ENCODE peak calls at places on chromosomes 2 and 18, in four cellular contexts. C, X, K and U are unnamed samples. For H3K4me1, the result is how much of the 10 kb centered on the place peaks cover.

GRCh38 chr2:70181363-70181956 is 9.4 kb downstream of the C2orf42 start:
- DNase-seq in C (no peak), X (no peak), K (no peak), U (no peak)

GRCh38 chr18:755506-755905 is 43.1 kb upstream of the ENOSF1 start:
- DNase-seq in C (no peak), X (no peak), K (no peak), U (no peak)

GRCh38 chr2:200399046-200399445 is 92.6 kb downstream of the SPATS2L start:
- DNase-seq in C (no peak), X (no peak), K (no peak), U (no peak)

GRCh38 chr2:68693947-68694346 is 40.7 kb upstream of the ARHGAP25 start:
- DNase-seq in C (no peak), X (no peak), K (no peak), U (no peak)

GRCh38 chr2:88216641-88217040 is 46.5 kb downstream of the THNSL2 start:
- DNase-seq in C (no peak), X (no peak), K (no peak), U (no peak)

GRCh38 chr2:240648650-240649275 is 23.5 kb downstream of the GPR35 start:
- DNase-seq in C (peak), X (peak), K (no peak), U (no peak)

GRCh38 chr2:232871835-232872736 is 2.0 kb downstream of the SNORC start:
- DNase-seq in C (peak), X (no peak), K (no peak), U (no peak)

GRCh38 chr2:3105814-3106569 is 271.6 kb downstream of the EIPR1 start:
- DNase-seq in C (no peak), X (peak), K (no peak), U (no peak)

GRCh38 chr2:118198268-118198667 is 110.0 kb downstream of the INSIG2 start:
- DNase-seq in C (no peak), X (no peak), K (no peak), U (no peak)

GRCh38 chr2:223619486-223620129 is 17.4 kb upstream of the SCG2 start:
- DNase-seq in C (no peak), X (no peak), K (no peak), U (no peak)

GRCh38 chr2:124254621-124255020 is 229.5 kb downstream of the CNTNAP5 start:
- DNase-seq in C (no peak), X (no peak), K (no peak), U (no peak)

GRCh38 chr2:118940486-118941120 is 1.4 kb upstream of the MARCO start:
- DNase-seq in C (peak), X (no peak), K (peak), U (no peak)

GRCh38 chr2:69997296-69998184 is 36.1 kb upstream of the ASPRV1 start:
- DNase-seq in C (no peak), X (no peak), K (no peak), U (no peak)

GRCh38 chr2:203061346-203061745 is 46.7 kb downstream of the NBEAL1 start:
- DNase-seq in C (no peak), X (no peak), K (no peak), U (no peak)

GRCh38 chr18:55779461-55779710 is 191.4 kb upstream of the TCF4 start:
- DNase-seq in C (no peak), X (peak), K (no peak), U (no peak)

GRCh38 chr18:10085405-10085804 is 171.6 kb downstream of the VAPA start:
- DNase-seq in C (no peak), X (no peak), K (no peak), U (no peak)

GRCh38 chr18:44778788-44779187 is 98.1 kb downstream of the SETBP1 start:
- DNase-seq in C (no peak), X (no peak), K (no peak), U (no peak)

GRCh38 chr2:179444056-179444455 is 179.4 kb upstream of the SESTD1 start:
- DNase-seq in C (peak), X (no peak), K (peak), U (no peak)

GRCh38 chr18:5979971-5980457 is 84.7 kb upstream of the TMEM200C start:
- DNase-seq in C (no peak), X (no peak), K (no peak), U (no peak)

GRCh38 chr2:102892693-102893290 is 131.0 kb downstream of the TMEM182 start:
- DNase-seq in C (no peak), X (no peak), K (no peak), U (no peak)

GRCh38 chr2:233814436-233814835 is 36.3 kb downstream of the MROH2A start:
- DNase-seq in C (peak), X (no peak), K (no peak), U (no peak)

GRCh38 chr2:128309341-128310093 is 9.2 kb downstream of the HS6ST1 start:
- DNase-seq in C (peak), X (no peak), K (no peak), U (no peak)

GRCh38 chr18:58915006-58915799 is 50.5 kb downstream of the ZNF532 start:
- DNase-seq in C (no peak), X (no peak), K (no peak), U (no peak)

GRCh38 chr2:197944416-197944815 is 140.0 kb downstream of the PLCL1 start:
- DNase-seq in C (no peak), X (no peak), K (no peak), U (no peak)

GRCh38 chr2:73981081-73981968 is 3.4 kb upstream of the TET3 start:
- DNase-seq in C (peak), X (no peak), K (no peak), U (no peak)

GRCh38 chr2:239259173-239259572 is 141.6 kb downstream of the HDAC4 start:
- DNase-seq in C (no peak), X (no peak), K (no peak), U (no peak)

GRCh38 chr2:132670104-132670960 is at the start of gene LYPD1:
- DNase-seq in C (peak), X (no peak), K (no peak), U (no peak)
- TF ChIP-seq CTCF in C (no peak), X (no peak), K (no peak), U (no peak)

DNA sequence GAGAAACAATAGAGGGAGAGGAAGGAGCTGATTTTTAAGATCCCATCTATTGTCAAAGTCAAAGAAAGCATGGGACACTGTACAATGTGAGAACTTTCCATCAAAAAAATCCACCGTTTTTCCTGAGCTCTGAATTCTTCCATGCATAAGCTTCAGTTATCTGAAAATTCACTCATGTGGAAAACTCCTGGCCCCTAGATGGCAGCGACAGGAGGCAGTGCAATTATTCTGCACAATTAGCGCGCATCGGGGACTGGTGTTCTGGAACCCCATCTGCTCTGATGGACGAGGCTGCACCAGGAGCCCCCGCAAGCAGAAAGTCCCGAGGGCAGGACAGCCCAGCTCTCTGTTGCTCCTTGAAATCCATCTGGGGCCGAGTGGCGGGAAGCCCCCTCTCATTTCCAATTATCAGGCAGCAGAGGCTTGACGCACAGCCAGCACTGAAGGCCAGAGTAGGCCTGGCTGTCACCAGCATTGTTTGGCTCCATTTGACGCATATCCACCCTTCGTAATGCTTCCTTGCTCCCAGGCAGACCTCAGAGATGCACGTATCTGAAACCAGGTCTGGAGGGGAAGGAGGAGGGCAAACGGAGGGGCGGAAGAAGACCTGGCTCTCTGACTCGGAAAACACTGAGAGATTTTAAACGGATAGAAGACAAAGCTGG is 70.0 kb downstream of the TNS1 start:
- DNase-seq in C (no peak), X (no peak), K (no peak), U (no peak)
- H3K4me1 ChIP-seq in C (half or more), X (under half), K (half or more), U (half or more)

GRCh38 chr2:153495725-153496124 is 17.2 kb upstream of the RPRM start:
- DNase-seq in C (no peak), X (no peak), K (no peak), U (no peak)
- TF ChIP-seq CTCF in C (no peak), X (no peak), K (no peak), U (no peak)

DNA sequence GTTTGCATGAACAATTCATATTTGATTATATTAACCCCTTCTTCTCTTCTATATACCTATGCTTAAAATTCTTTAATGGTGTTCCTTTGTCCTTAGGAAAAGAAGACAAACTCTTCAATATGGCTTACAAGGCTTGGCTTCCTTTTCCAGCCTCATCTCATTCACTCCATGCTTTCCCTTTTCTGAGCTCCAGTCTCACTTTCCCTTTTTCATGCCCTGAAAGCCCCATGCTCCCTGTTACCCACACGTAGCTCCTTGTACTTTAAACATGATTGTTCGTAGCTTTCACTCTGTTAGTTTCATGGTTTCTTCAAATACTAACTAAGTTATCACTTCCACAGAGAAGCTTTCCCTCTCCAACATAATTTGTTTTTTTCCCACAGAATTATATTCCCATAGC is 161.3 kb downstream of the UBE2E3 start:
- DNase-seq in C (no peak), X (no peak), K (no peak), U (no peak)
- H3K4me1 ChIP-seq in C (under half), X (under half), K (under half), U (under half)

GRCh38 chr18:25921677-25922421 is 168.6 kb downstream of the SS18 start:
- DNase-seq in C (no peak), X (no peak), K (no peak), U (no peak)
- TF ChIP-seq CTCF in C (no peak), X (no peak), K (peak), U (no peak)